ENCODE peak calls at places on chromosomes 2 and 18, in four cellular contexts. One of them, this sample, is unnamed. For H3K4me1, the result is how much of the 10 kb centered on the place peaks cover.

GRCh38 chr2:201654611-201655384 is 11.5 kb upstream of the TMEM237 start:
- DNase-seq in small intestine: no peak
- DNase-seq in HCT116: no peak
- DNase-seq in heart left ventricle: no peak
- DNase-seq in this sample: no peak

GRCh38 chr18:318791-319291 is 51.0 kb upstream of the THOC1 start:
- DNase-seq in heart left ventricle: no peak
- DNase-seq in HCT116: no peak
- DNase-seq in small intestine: no peak
- DNase-seq in this sample: no peak

GRCh38 chr18:10588975-10589374 is 63.1 kb downstream of the NAPG start:
- DNase-seq in HCT116: peak
- DNase-seq in small intestine: no peak
- DNase-seq in heart left ventricle: no peak
- DNase-seq in this sample: no peak

GRCh38 chr2:171206422-171207115 is 45.9 kb upstream of the TLK1 start:
- DNase-seq in small intestine: no peak
- DNase-seq in heart left ventricle: no peak
- DNase-seq in HCT116: no peak
- DNase-seq in this sample: no peak

GRCh38 chr18:31680836-31681568 is 3.4 kb downstream of the B4GALT6 start:
- DNase-seq in small intestine: peak
- DNase-seq in heart left ventricle: no peak
- DNase-seq in HCT116: no peak
- DNase-seq in this sample: no peak

GRCh38 chr2:209556354-209556961 is 132.6 kb downstream of the MAP2 start:
- DNase-seq in HCT116: peak
- DNase-seq in heart left ventricle: no peak
- DNase-seq in small intestine: peak
- DNase-seq in this sample: no peak

GRCh38 chr2:201780674-201781582 is at the start of gene ALS2:
- DNase-seq in small intestine: peak
- DNase-seq in heart left ventricle: peak
- DNase-seq in HCT116: peak
- DNase-seq in this sample: peak

GRCh38 chr2:140714586-140714985 is 1416.2 kb downstream of the LRP1B start:
- DNase-seq in heart left ventricle: no peak
- DNase-seq in small intestine: no peak
- DNase-seq in HCT116: no peak
- DNase-seq in this sample: no peak

GRCh38 chr2:98346259-98347236 is at the start of gene CNGA3:
- DNase-seq in HCT116: no peak
- DNase-seq in heart left ventricle: no peak
- DNase-seq in small intestine: no peak
- DNase-seq in this sample: peak

GRCh38 chr2:150572194-150572766 is 84.8 kb upstream of the RND3 start:
- DNase-seq in HCT116: no peak
- DNase-seq in small intestine: no peak
- DNase-seq in heart left ventricle: no peak
- DNase-seq in this sample: no peak

GRCh38 chr2:39114771-39115170 is 6.1 kb downstream of the SOS1 start:
- DNase-seq in heart left ventricle: no peak
- DNase-seq in small intestine: no peak
- DNase-seq in HCT116: no peak
- DNase-seq in this sample: no peak

GRCh38 chr2:229205704-229206103 is 65.4 kb downstream of the PID1 start:
- DNase-seq in heart left ventricle: no peak
- DNase-seq in HCT116: no peak
- DNase-seq in small intestine: no peak
- DNase-seq in this sample: no peak

GRCh38 chr18:61528961-61529360 is 195.7 kb downstream of the CDH20 start:
- DNase-seq in HCT116: no peak
- DNase-seq in small intestine: no peak
- DNase-seq in heart left ventricle: no peak
- DNase-seq in this sample: no peak

GRCh38 chr18:13501896-13502295 is 224.5 kb downstream of the FAM210A start:
- DNase-seq in HCT116: no peak
- DNase-seq in heart left ventricle: no peak
- DNase-seq in small intestine: no peak
- DNase-seq in this sample: peak

GRCh38 chr2:32284321-32284720 is 6.6 kb downstream of the YIPF4 start:
- DNase-seq in heart left ventricle: no peak
- DNase-seq in HCT116: no peak
- DNase-seq in small intestine: no peak
- DNase-seq in this sample: no peak

GRCh38 chr2:238285653-238286082 is 2.7 kb downstream of the PER2 start:
- DNase-seq in HCT116: no peak
- DNase-seq in heart left ventricle: no peak
- DNase-seq in small intestine: peak
- DNase-seq in this sample: no peak

GRCh38 chr2:135662088-135662487 is 79.6 kb upstream of the UBXN4 start:
- DNase-seq in HCT116: no peak
- DNase-seq in small intestine: no peak
- DNase-seq in heart left ventricle: no peak
- DNase-seq in this sample: no peak

GRCh38 chr2:230408244-230408842 is 7.7 kb upstream of the SP100 start:
- DNase-seq in HCT116: no peak
- DNase-seq in heart left ventricle: no peak
- DNase-seq in small intestine: no peak
- DNase-seq in this sample: no peak

GRCh38 chr18:55779711-55780590 is 192.0 kb upstream of the TCF4 start:
- DNase-seq in HCT116: no peak
- DNase-seq in small intestine: no peak
- DNase-seq in heart left ventricle: peak
- DNase-seq in this sample: no peak

GRCh38 chr2:19785432-19785831 is 116.4 kb downstream of the TTC32 start:
- DNase-seq in small intestine: no peak
- DNase-seq in heart left ventricle: no peak
- DNase-seq in HCT116: no peak
- DNase-seq in this sample: no peak

GRCh38 chr2:98008415-98008814 is 12.7 kb upstream of the TMEM131 start:
- DNase-seq in small intestine: no peak
- DNase-seq in HCT116: no peak
- DNase-seq in heart left ventricle: no peak
- DNase-seq in this sample: no peak

GRCh38 chr18:10134204-10134603 is 220.4 kb downstream of the VAPA start:
- DNase-seq in HCT116: no peak
- DNase-seq in heart left ventricle: no peak
- DNase-seq in small intestine: no peak
- DNase-seq in this sample: no peak

GRCh38 chr2:150480971-150481830 is 6.3 kb downstream of the RND3 start:
- DNase-seq in heart left ventricle: no peak
- DNase-seq in HCT116: no peak
- DNase-seq in small intestine: no peak
- DNase-seq in this sample: no peak

DNA sequence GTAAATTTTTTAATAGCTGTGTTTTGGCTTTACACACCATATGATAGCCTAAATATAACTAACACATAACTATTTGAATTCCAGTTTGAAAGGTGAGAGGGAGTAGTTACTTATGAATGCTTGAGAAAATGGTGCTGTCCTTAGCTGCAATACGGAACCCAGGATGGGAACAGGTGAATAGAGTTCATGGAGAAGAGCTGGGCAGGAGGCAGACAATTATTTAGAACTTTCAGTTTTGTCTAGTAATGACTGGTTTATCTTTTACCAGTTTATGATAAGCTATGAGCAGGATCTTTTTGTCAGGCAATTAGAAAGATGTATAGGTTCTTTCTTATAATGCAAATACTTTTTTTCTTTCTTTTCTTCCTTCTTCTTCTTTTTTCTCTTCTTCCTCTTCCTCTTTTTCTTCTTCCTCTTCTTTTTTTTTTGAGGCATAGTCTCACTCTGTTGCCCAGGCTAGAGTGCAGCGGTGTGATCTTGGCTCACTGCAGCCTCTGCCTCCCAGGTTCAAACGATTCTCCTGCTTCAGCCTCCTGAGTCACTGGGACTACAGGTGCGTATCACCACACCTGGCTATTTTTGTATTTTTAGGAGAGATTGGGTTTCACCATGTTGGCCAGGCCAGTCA is 25.9 kb downstream of the UBR3 start:
- DNase-seq in small intestine: no peak
- DNase-seq in HCT116: no peak
- DNase-seq in heart left ventricle: no peak
- DNase-seq in this sample: no peak
- H3K4me1 ChIP-seq in small intestine: under half
- H3K4me1 ChIP-seq in HCT116: under half
- H3K4me1 ChIP-seq in heart left ventricle: under half
- H3K4me1 ChIP-seq in this sample: under half

DNA sequence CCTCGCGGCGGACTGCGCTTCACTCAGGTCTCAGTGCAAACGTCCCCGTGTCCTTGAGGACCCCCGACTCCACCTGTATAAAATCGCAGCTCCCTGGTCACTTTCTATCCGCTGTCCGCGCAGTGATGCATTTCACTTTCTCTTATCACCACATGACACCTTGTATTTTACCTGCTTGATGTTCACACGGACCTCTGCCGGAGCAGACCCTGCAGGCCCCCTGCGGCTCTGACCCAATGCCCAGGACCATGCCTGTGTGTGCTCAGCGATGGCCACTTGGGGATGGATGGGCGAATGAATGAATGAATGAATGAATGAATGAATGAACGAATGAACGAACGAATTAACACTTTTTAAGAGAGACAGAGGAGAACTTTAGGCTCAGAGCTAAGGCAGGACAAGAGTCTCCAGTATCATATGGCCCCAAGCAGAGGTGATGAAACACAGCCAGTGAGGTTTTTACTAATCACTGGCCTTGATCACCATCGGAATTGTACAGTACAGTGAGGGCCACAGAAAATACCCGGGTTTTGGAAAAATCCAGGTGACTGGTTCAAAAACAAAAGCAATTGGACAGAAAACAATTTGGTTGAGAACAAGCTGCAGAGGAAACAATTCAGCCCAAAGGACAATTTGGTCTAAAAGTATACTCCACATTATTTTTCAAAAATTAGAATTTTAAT is 12.3 kb downstream of the ASPRV1 start:
- DNase-seq in small intestine: no peak
- DNase-seq in HCT116: no peak
- DNase-seq in heart left ventricle: no peak
- DNase-seq in this sample: no peak
- H3K4me1 ChIP-seq in small intestine: under half
- H3K4me1 ChIP-seq in HCT116: under half
- H3K4me1 ChIP-seq in heart left ventricle: under half
- H3K4me1 ChIP-seq in this sample: under half

GRCh38 chr2:173654146-173654895 is 299.6 kb downstream of the CDCA7 start:
- DNase-seq in small intestine: no peak
- DNase-seq in heart left ventricle: no peak
- DNase-seq in HCT116: no peak
- DNase-seq in this sample: no peak
- H3K4me1 ChIP-seq in small intestine: under half
- H3K4me1 ChIP-seq in heart left ventricle: under half
- H3K4me1 ChIP-seq in HCT116: under half
- H3K4me1 ChIP-seq in this sample: under half

DNA sequence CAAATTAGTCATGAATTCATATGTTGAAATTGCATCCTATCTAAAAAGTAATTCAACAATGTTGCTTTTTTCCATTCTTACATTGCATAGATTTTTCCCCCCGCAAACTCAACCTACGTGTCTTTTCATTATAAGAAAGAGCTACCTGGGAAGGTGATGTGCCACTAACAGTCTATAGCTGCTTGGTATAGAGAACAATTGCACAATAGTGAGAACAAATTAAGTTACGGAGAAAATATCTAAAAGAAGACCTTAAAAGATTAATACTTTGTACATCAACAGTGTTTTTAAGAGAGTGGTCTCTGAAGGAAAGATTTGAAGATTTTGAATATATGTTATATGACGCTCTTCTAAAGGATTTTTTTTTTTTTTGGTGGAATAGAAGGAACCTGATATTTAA is 111.8 kb downstream of the STK39 start:
- DNase-seq in heart left ventricle: no peak
- DNase-seq in small intestine: no peak
- DNase-seq in HCT116: no peak
- DNase-seq in this sample: no peak
- H3K4me1 ChIP-seq in heart left ventricle: under half
- H3K4me1 ChIP-seq in small intestine: under half
- H3K4me1 ChIP-seq in HCT116: under half
- H3K4me1 ChIP-seq in this sample: under half

GRCh38 chr2:52810460-52810859 is 957.1 kb upstream of the CHAC2 start:
- DNase-seq in HCT116: peak
- DNase-seq in small intestine: no peak
- DNase-seq in heart left ventricle: no peak
- DNase-seq in this sample: no peak

DNA sequence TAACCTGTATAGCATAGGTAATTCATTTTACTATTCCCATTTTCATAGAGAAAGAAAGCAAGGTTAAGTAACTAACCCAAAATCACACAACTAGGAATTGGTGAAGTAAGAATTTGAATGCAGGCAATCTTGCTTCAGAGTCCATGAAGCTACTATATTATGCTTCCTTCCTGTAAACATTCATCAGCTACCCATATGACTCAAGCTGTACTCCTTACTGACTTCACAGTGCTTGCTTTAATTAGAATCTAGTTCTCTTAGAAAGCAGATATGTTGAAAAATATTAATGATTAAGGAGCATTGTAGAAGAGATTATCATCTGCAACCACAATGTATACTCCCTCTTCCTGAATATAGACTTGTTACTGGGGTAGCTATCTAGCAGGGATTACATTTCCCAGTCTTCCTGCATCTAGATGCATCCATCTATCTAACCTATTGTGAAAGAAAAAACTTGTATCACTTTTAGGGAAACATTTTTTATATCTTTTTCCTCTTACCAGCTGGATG is 961.6 kb upstream of the CHAC2 start:
- DNase-seq in small intestine: no peak
- DNase-seq in heart left ventricle: no peak
- DNase-seq in HCT116: no peak
- DNase-seq in this sample: no peak
- H3K4me1 ChIP-seq in small intestine: under half
- H3K4me1 ChIP-seq in heart left ventricle: under half
- H3K4me1 ChIP-seq in HCT116: under half
- H3K4me1 ChIP-seq in this sample: under half

GRCh38 chr2:27980242-27980641 is 89.7 kb downstream of the BABAM2 start:
- DNase-seq in small intestine: no peak
- DNase-seq in HCT116: peak
- DNase-seq in heart left ventricle: no peak
- DNase-seq in this sample: no peak
- H3K4me1 ChIP-seq in small intestine: under half
- H3K4me1 ChIP-seq in HCT116: under half
- H3K4me1 ChIP-seq in heart left ventricle: under half
- H3K4me1 ChIP-seq in this sample: under half

DNA sequence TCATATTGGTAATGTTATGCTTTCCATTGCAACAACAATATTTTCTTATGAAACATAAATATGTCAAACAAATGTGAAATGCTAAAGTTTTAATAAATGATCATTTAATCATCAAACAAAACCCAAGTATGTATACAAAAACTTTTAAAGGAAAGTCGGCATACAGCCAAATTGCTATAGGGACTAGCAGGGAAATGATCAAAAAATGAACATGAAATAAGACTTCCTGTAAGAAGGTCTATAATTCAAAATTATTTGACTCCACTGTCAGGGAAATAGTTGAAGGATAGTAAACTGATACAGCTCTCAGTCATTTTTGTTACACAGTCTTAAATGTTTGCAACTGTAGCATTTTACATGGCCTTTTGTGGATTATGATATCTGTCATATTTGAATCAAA is 13.7 kb downstream of the MEIS1 start:
- DNase-seq in heart left ventricle: no peak
- DNase-seq in HCT116: no peak
- DNase-seq in small intestine: no peak
- DNase-seq in this sample: no peak
- H3K4me1 ChIP-seq in heart left ventricle: under half
- H3K4me1 ChIP-seq in HCT116: under half
- H3K4me1 ChIP-seq in small intestine: under half
- H3K4me1 ChIP-seq in this sample: under half

GRCh38 chr2:121648611-121649401 is 456 bp downstream of the CLASP1 start:
- DNase-seq in heart left ventricle: peak
- DNase-seq in small intestine: peak
- DNase-seq in HCT116: no peak
- DNase-seq in this sample: peak
- H3K4me1 ChIP-seq in heart left ventricle: half or more
- H3K4me1 ChIP-seq in small intestine: under half
- H3K4me1 ChIP-seq in HCT116: under half
- H3K4me1 ChIP-seq in this sample: under half